ENCODE peak calls at places on chromosomes 5 and 9, in four cellular contexts. X, O, R and F are unnamed samples.

GRCh38 chr9:127388856-127389238 is 8.1 kb upstream of the SLC2A8 start:
- DNase-seq in X (peak; percentile 47), R (no peak), O (no peak), F (peak; percentile 35)

GRCh38 chr5:129506092-129506491 is 46.0 kb downstream of the ADAMTS19 start:
- DNase-seq in X (no peak), O (no peak), R (no peak), F (no peak)

GRCh38 chr9:137382444-137382727 is 40.6 kb downstream of the EXD3 start:
- DNase-seq in R (no peak), X (no peak), O (no peak), F (no peak)

GRCh38 chr9:130328349-130328801 is 62.8 kb downstream of the HMCN2 start:
- DNase-seq in R (peak; percentile 11), X (peak; percentile 94), O (no peak), F (no peak)

GRCh38 chr9:136719212-136719880 is 7.0 kb downstream of the DIPK1B start:
- DNase-seq in O (no peak), X (no peak), R (no peak), F (no peak)

GRCh38 chr9:100775912-100776311 is 198.0 kb downstream of the CAVIN4 start:
- DNase-seq in O (no peak), R (no peak), X (no peak), F (no peak)

GRCh38 chr9:136572003-136572595 is 26.3 kb upstream of the NOTCH1 start:
- DNase-seq in R (no peak), X (no peak), O (no peak), F (peak; percentile 75)

GRCh38 chr5:130526708-130527107 is 622.4 kb downstream of the CHSY3 start:
- DNase-seq in R (no peak), O (no peak), X (no peak), F (no peak)

GRCh38 chr5:36523450-36523849 is 83.0 kb upstream of the SLC1A3 start:
- DNase-seq in O (no peak), R (no peak), X (no peak), F (no peak)

GRCh38 chr5:36239370-36240293 is 2.1 kb downstream of the NADK2 start:
- DNase-seq in R (no peak), X (no peak), O (peak; percentile 1), F (peak; percentile 84)

GRCh38 chr5:160458971-160459800 is 37.5 kb downstream of the PTTG1 start:
- DNase-seq in R (no peak), O (no peak), X (no peak), F (no peak)

GRCh38 chr5:106454651-106455415 is 1215.9 kb downstream of the EFNA5 start:
- DNase-seq in R (no peak), O (no peak), X (no peak), F (peak; percentile 5)

GRCh38 chr5:147113967-147114366 is 120.9 kb upstream of the STK32A start:
- DNase-seq in R (no peak), X (no peak), O (no peak), F (no peak)

GRCh38 chr9:122029898-122030297 is 63.2 kb downstream of the TTLL11 start:
- DNase-seq in R (no peak), X (no peak), O (no peak), F (peak; percentile 14)

GRCh38 chr5:180090769-180091546 is 19.4 kb upstream of the RNF130 start:
- DNase-seq in O (peak; percentile 3), X (no peak), R (no peak), F (peak; percentile 52)

GRCh38 chr9:135971892-135972291 is 10.7 kb upstream of the UBAC1 start:
- DNase-seq in O (no peak), X (peak; percentile 52), R (no peak), F (peak; percentile 71)

GRCh38 chr5:139810341-139811075 is 14.9 kb downstream of the PSD2 start:
- DNase-seq in X (no peak), O (no peak), R (no peak), F (no peak)

GRCh38 chr9:84668204-84669007 is 1.1 kb upstream of the NTRK2 start:
- DNase-seq in R (no peak), X (no peak), O (peak; percentile 79), F (no peak)

GRCh38 chr9:75866273-75866871 is 24.1 kb upstream of the PCSK5 start:
- DNase-seq in R (no peak), X (no peak), O (peak; percentile 37), F (peak; percentile 27)

GRCh38 chr9:88535226-88535931 is 401 bp downstream of the NXNL2 start:
- DNase-seq in X (no peak), R (no peak), O (no peak), F (no peak)

GRCh38 chr5:95858661-95859326 is 36.3 kb upstream of the GLRX start:
- DNase-seq in X (peak; percentile 96), R (peak; percentile 97), O (peak; percentile 70), F (peak; percentile 90)

GRCh38 chr9:111516061-111516465 is 8.9 kb upstream of the ZNF483 start:
- DNase-seq in O (no peak), R (no peak), X (no peak), F (peak; percentile 60)

GRCh38 chr9:87445646-87446045 is 52.0 kb upstream of the DAPK1 start:
- DNase-seq in O (no peak), X (no peak), R (no peak), F (no peak)

GRCh38 chr9:96186601-96187011 is 115.4 kb downstream of the HSD17B3 start:
- DNase-seq in R (no peak), O (no peak), X (peak; percentile 63), F (no peak)

GRCh38 chr5:146635443-146635842 is 119.5 kb upstream of the GPR151 start:
- DNase-seq in R (no peak), X (no peak), O (no peak), F (no peak)

GRCh38 chr5:73030531-73030930 is 74.7 kb downstream of the FCHO2 start:
- DNase-seq in R (no peak), X (no peak), O (no peak), F (no peak)

GRCh38 chr9:135577256-135577655 is 15.7 kb downstream of the PAEP start:
- DNase-seq in X (no peak), R (no peak), O (no peak), F (no peak)

GRCh38 chr5:65356274-65356673 is 125.4 kb downstream of the ADAMTS6 start:
- DNase-seq in O (no peak), X (no peak), R (no peak), F (no peak)

GRCh38 chr9:110016340-110016739 is 191.6 kb downstream of the C9orf152 start:
- DNase-seq in O (no peak), X (no peak), R (no peak), F (peak; percentile 18)

GRCh38 chr5:62093981-62094380 is 212.0 kb upstream of the KIF2A start:
- DNase-seq in X (no peak), R (no peak), O (peak; percentile 82), F (no peak)

GRCh38 chr9:130689937-130690700 is 3.5 kb upstream of the EXOSC2 start:
- DNase-seq in R (peak; percentile 93), O (peak; percentile 49), X (peak; percentile 91), F (peak; percentile 97)

GRCh38 chr9:133771486-133772482 is 33.6 kb upstream of the SARDH start:
- DNase-seq in R (no peak), O (no peak), X (peak; percentile 49), F (no peak)

GRCh38 chr5:43336159-43336558 is 22.9 kb upstream of the HMGCS1 start:
- DNase-seq in X (no peak), O (no peak), R (no peak), F (no peak)

GRCh38 chr5:156922207-156922792 is 40.7 kb downstream of the TIMD4 start:
- DNase-seq in R (no peak), X (no peak), O (no peak), F (no peak)

GRCh38 chr5:84403773-84404172 is 19.1 kb upstream of the EDIL3 start:
- DNase-seq in X (no peak), R (peak; percentile 66), O (no peak), F (no peak)

GRCh38 chr9:79936336-79936735 is 364.6 kb downstream of the TLE4 start:
- DNase-seq in X (no peak), O (no peak), R (no peak), F (no peak)